ENCODE peak calls at places on chromosome 20, in six cellular contexts. One of them, this sample, is unnamed.

GRCh38 chr20:53646550-53646949 is 52.9 kb upstream of the ZNF217 start:
- DNase-seq in fibroblast of villous mesenchyme: no peak
- DNase-seq in Calu3: no peak
- DNase-seq in cardiac fibroblast: no peak
- DNase-seq in astrocyte of the spinal cord: no peak
- DNase-seq in fibroblast of pulmonary artery: no peak
- DNase-seq in this sample: no peak

GRCh38 chr20:53138454-53139291 is 166.5 kb downstream of the TSHZ2 start:
- DNase-seq in fibroblast of villous mesenchyme: no peak
- DNase-seq in Calu3: no peak
- DNase-seq in cardiac fibroblast: no peak
- DNase-seq in astrocyte of the spinal cord: no peak
- DNase-seq in fibroblast of pulmonary artery: no peak
- DNase-seq in this sample: no peak

GRCh38 chr20:38649275-38649891 is 47.8 kb downstream of the ARHGAP40 start:
- DNase-seq in fibroblast of villous mesenchyme: peak
- DNase-seq in Calu3: peak
- DNase-seq in cardiac fibroblast: peak
- DNase-seq in astrocyte of the spinal cord: no peak
- DNase-seq in fibroblast of pulmonary artery: peak
- DNase-seq in this sample: peak

GRCh38 chr20:48638546-48638945 is 189.3 kb downstream of the PREX1 start:
- DNase-seq in fibroblast of villous mesenchyme: peak
- DNase-seq in Calu3: peak
- DNase-seq in cardiac fibroblast: peak
- DNase-seq in astrocyte of the spinal cord: peak
- DNase-seq in fibroblast of pulmonary artery: peak
- DNase-seq in this sample: peak

GRCh38 chr20:50172347-50173013 is 18.1 kb upstream of the CEBPB start:
- DNase-seq in fibroblast of villous mesenchyme: peak
- DNase-seq in Calu3: peak
- DNase-seq in cardiac fibroblast: peak
- DNase-seq in astrocyte of the spinal cord: peak
- DNase-seq in fibroblast of pulmonary artery: peak
- DNase-seq in this sample: peak

GRCh38 chr20:44019638-44020335 is 105.1 kb downstream of the TOX2 start:
- DNase-seq in fibroblast of villous mesenchyme: peak
- DNase-seq in Calu3: no peak
- DNase-seq in cardiac fibroblast: peak
- DNase-seq in astrocyte of the spinal cord: no peak
- DNase-seq in fibroblast of pulmonary artery: peak
- DNase-seq in this sample: no peak

GRCh38 chr20:4661191-4661590 is 60.5 kb upstream of the PRND start:
- DNase-seq in fibroblast of villous mesenchyme: no peak
- DNase-seq in Calu3: no peak
- DNase-seq in cardiac fibroblast: no peak
- DNase-seq in astrocyte of the spinal cord: no peak
- DNase-seq in fibroblast of pulmonary artery: no peak
- DNase-seq in this sample: no peak

GRCh38 chr20:57388953-57389694 is 2.1 kb upstream of the RBM38 start:
- DNase-seq in fibroblast of villous mesenchyme: peak
- DNase-seq in Calu3: peak
- DNase-seq in cardiac fibroblast: peak
- DNase-seq in astrocyte of the spinal cord: peak
- DNase-seq in fibroblast of pulmonary artery: peak
- DNase-seq in this sample: no peak

GRCh38 chr20:57763235-57763595 is 53.4 kb upstream of the PMEPA1 start:
- DNase-seq in fibroblast of villous mesenchyme: no peak
- DNase-seq in Calu3: no peak
- DNase-seq in cardiac fibroblast: no peak
- DNase-seq in astrocyte of the spinal cord: no peak
- DNase-seq in fibroblast of pulmonary artery: no peak
- DNase-seq in this sample: no peak

GRCh38 chr20:61904456-61904855 is 161.2 kb downstream of the TAF4 start:
- DNase-seq in fibroblast of villous mesenchyme: no peak
- DNase-seq in Calu3: no peak
- DNase-seq in cardiac fibroblast: no peak
- DNase-seq in astrocyte of the spinal cord: no peak
- DNase-seq in fibroblast of pulmonary artery: no peak
- DNase-seq in this sample: no peak

GRCh38 chr20:15061955-15062354 is 724.5 kb upstream of the FLRT3 start:
- DNase-seq in fibroblast of villous mesenchyme: no peak
- DNase-seq in Calu3: no peak
- DNase-seq in cardiac fibroblast: no peak
- DNase-seq in astrocyte of the spinal cord: no peak
- DNase-seq in fibroblast of pulmonary artery: no peak
- DNase-seq in this sample: no peak

GRCh38 chr20:1415667-1416468 is 23.0 kb upstream of the FKBP1A start:
- DNase-seq in fibroblast of villous mesenchyme: peak
- DNase-seq in Calu3: peak
- DNase-seq in cardiac fibroblast: peak
- DNase-seq in astrocyte of the spinal cord: peak
- DNase-seq in fibroblast of pulmonary artery: peak
- DNase-seq in this sample: peak

GRCh38 chr20:43913291-43914025 is 1.2 kb upstream of the TOX2 start:
- DNase-seq in fibroblast of villous mesenchyme: no peak
- DNase-seq in Calu3: no peak
- DNase-seq in cardiac fibroblast: no peak
- DNase-seq in astrocyte of the spinal cord: no peak
- DNase-seq in fibroblast of pulmonary artery: no peak
- DNase-seq in this sample: no peak

GRCh38 chr20:10034717-10035571 is at the start of gene ANKEF1:
- DNase-seq in fibroblast of villous mesenchyme: peak
- DNase-seq in Calu3: peak
- DNase-seq in cardiac fibroblast: peak
- DNase-seq in astrocyte of the spinal cord: peak
- DNase-seq in fibroblast of pulmonary artery: peak
- DNase-seq in this sample: no peak

GRCh38 chr20:34808583-34808982 is 16.9 kb downstream of the NCOA6 start:
- DNase-seq in fibroblast of villous mesenchyme: no peak
- DNase-seq in Calu3: no peak
- DNase-seq in cardiac fibroblast: no peak
- DNase-seq in astrocyte of the spinal cord: no peak
- DNase-seq in fibroblast of pulmonary artery: no peak
- DNase-seq in this sample: no peak

GRCh38 chr20:64228086-64228485 is 27.5 kb upstream of the PCMTD2 start:
- DNase-seq in fibroblast of villous mesenchyme: no peak
- DNase-seq in Calu3: no peak
- DNase-seq in cardiac fibroblast: no peak
- DNase-seq in astrocyte of the spinal cord: no peak
- DNase-seq in fibroblast of pulmonary artery: no peak
- DNase-seq in this sample: no peak

GRCh38 chr20:24160563-24161355 is 172.2 kb upstream of the GGTLC1 start:
- DNase-seq in fibroblast of villous mesenchyme: peak
- DNase-seq in Calu3: peak
- DNase-seq in cardiac fibroblast: peak
- DNase-seq in astrocyte of the spinal cord: peak
- DNase-seq in fibroblast of pulmonary artery: peak
- DNase-seq in this sample: peak

GRCh38 chr20:63177134-63177784 is 38.7 kb downstream of the YTHDF1 start:
- DNase-seq in fibroblast of villous mesenchyme: no peak
- DNase-seq in Calu3: no peak
- DNase-seq in cardiac fibroblast: no peak
- DNase-seq in astrocyte of the spinal cord: no peak
- DNase-seq in fibroblast of pulmonary artery: no peak
- DNase-seq in this sample: no peak

GRCh38 chr20:1108437-1108920 is 9.9 kb upstream of the PSMF1 start:
- DNase-seq in fibroblast of villous mesenchyme: peak
- DNase-seq in Calu3: peak
- DNase-seq in cardiac fibroblast: peak
- DNase-seq in astrocyte of the spinal cord: peak
- DNase-seq in fibroblast of pulmonary artery: peak
- DNase-seq in this sample: peak

GRCh38 chr20:5080384-5080877 is 39.3 kb downstream of the PCNA start:
- DNase-seq in fibroblast of villous mesenchyme: peak
- DNase-seq in Calu3: no peak
- DNase-seq in cardiac fibroblast: peak
- DNase-seq in astrocyte of the spinal cord: no peak
- DNase-seq in fibroblast of pulmonary artery: peak
- DNase-seq in this sample: no peak

GRCh38 chr20:4190792-4191519 is 175.6 kb upstream of the RNF24 start:
- DNase-seq in fibroblast of villous mesenchyme: no peak
- DNase-seq in Calu3: no peak
- DNase-seq in cardiac fibroblast: no peak
- DNase-seq in astrocyte of the spinal cord: no peak
- DNase-seq in fibroblast of pulmonary artery: no peak
- DNase-seq in this sample: no peak

GRCh38 chr20:34689486-34689885 is 12.6 kb upstream of the PIGU start:
- DNase-seq in fibroblast of villous mesenchyme: peak
- DNase-seq in Calu3: no peak
- DNase-seq in cardiac fibroblast: peak
- DNase-seq in astrocyte of the spinal cord: no peak
- DNase-seq in fibroblast of pulmonary artery: peak
- DNase-seq in this sample: peak

GRCh38 chr20:58713801-58714339 is 21.3 kb downstream of the NPEPL1 start:
- DNase-seq in fibroblast of villous mesenchyme: no peak
- DNase-seq in Calu3: no peak
- DNase-seq in cardiac fibroblast: no peak
- DNase-seq in astrocyte of the spinal cord: no peak
- DNase-seq in fibroblast of pulmonary artery: no peak
- DNase-seq in this sample: no peak

DNA sequence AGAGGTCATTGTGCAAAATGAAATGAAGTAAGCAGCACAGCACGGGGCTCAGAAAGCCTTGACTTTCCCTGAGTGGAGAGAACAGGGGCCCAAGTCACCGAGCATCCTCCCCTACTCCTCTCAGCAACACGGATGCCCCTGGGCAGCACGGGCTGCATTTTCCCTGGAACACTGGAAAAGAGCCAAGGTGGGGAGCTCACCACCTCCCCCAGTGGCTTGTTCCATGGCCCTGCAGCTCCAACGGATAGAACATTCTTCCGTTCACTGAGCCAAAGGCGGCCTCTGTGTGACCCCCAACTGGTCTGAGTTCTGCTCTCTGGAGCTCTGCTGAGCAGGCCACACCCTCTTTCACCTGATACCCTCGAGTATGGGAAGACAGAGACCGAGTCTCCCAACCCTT is 20.8 kb upstream of the EMILIN3 start:
- DNase-seq in fibroblast of villous mesenchyme: no peak
- DNase-seq in Calu3: no peak
- DNase-seq in cardiac fibroblast: peak
- DNase-seq in astrocyte of the spinal cord: no peak
- DNase-seq in fibroblast of pulmonary artery: no peak
- DNase-seq in this sample: peak
- TF ChIP-seq CTCF in fibroblast of villous mesenchyme: no peak
- TF ChIP-seq CTCF in Calu3: no peak
- TF ChIP-seq CTCF in cardiac fibroblast: no peak
- TF ChIP-seq CTCF in astrocyte of the spinal cord: peak
- TF ChIP-seq CTCF in fibroblast of pulmonary artery: peak
- TF ChIP-seq CTCF in this sample: peak

GRCh38 chr20:19816386-19816785 is 58.3 kb downstream of the RIN2 start:
- DNase-seq in fibroblast of villous mesenchyme: peak
- DNase-seq in Calu3: no peak
- DNase-seq in cardiac fibroblast: no peak
- DNase-seq in astrocyte of the spinal cord: peak
- DNase-seq in fibroblast of pulmonary artery: no peak
- DNase-seq in this sample: no peak

GRCh38 chr20:19813839-19814238 is 55.8 kb downstream of the RIN2 start:
- DNase-seq in fibroblast of villous mesenchyme: peak
- DNase-seq in Calu3: no peak
- DNase-seq in cardiac fibroblast: peak
- DNase-seq in astrocyte of the spinal cord: no peak
- DNase-seq in fibroblast of pulmonary artery: peak
- DNase-seq in this sample: no peak

GRCh38 chr20:19814241-19814640 is 56.2 kb downstream of the RIN2 start:
- DNase-seq in fibroblast of villous mesenchyme: peak
- DNase-seq in Calu3: no peak
- DNase-seq in cardiac fibroblast: no peak
- DNase-seq in astrocyte of the spinal cord: no peak
- DNase-seq in fibroblast of pulmonary artery: no peak
- DNase-seq in this sample: no peak

GRCh38 chr20:19817017-19817416 is 59.0 kb downstream of the RIN2 start:
- DNase-seq in fibroblast of villous mesenchyme: peak
- DNase-seq in Calu3: no peak
- DNase-seq in cardiac fibroblast: peak
- DNase-seq in astrocyte of the spinal cord: peak
- DNase-seq in fibroblast of pulmonary artery: peak
- DNase-seq in this sample: peak

DNA sequence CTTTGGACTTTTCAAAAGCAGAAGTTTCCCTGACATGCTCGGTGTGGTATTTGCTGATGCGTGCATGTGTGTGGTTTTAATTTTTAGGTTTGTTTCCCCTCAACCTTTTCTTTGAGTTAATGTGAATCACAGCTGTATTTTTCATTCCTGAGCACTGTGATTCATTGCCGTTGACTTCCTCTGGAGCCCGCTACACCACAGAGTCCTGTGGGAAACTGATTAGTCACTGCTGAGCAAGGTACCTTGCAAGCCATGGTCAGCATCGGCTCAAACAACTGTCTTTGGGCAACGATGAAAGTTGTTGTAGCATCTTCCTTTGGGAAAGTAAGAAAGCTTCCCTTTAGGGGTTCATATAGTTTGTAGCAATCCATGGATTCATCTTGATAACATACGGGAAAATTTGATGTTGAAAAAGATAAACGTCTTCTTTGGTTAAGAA is 57.5 kb downstream of the RIN2 start:
- DNase-seq in fibroblast of villous mesenchyme: peak
- DNase-seq in Calu3: peak
- DNase-seq in cardiac fibroblast: peak
- DNase-seq in astrocyte of the spinal cord: peak
- DNase-seq in fibroblast of pulmonary artery: peak
- DNase-seq in this sample: peak
- TF ChIP-seq CTCF in fibroblast of villous mesenchyme: no peak
- TF ChIP-seq CTCF in Calu3: no peak
- TF ChIP-seq CTCF in cardiac fibroblast: no peak
- TF ChIP-seq CTCF in astrocyte of the spinal cord: no peak
- TF ChIP-seq CTCF in fibroblast of pulmonary artery: peak
- TF ChIP-seq CTCF in this sample: no peak

GRCh38 chr20:37131486-37131885 is 35.7 kb upstream of the RBL1 start:
- DNase-seq in fibroblast of villous mesenchyme: no peak
- DNase-seq in Calu3: no peak
- DNase-seq in cardiac fibroblast: no peak
- DNase-seq in astrocyte of the spinal cord: no peak
- DNase-seq in fibroblast of pulmonary artery: no peak
- DNase-seq in this sample: no peak
- TF ChIP-seq CTCF in fibroblast of villous mesenchyme: no peak
- TF ChIP-seq CTCF in Calu3: no peak
- TF ChIP-seq CTCF in cardiac fibroblast: no peak
- TF ChIP-seq CTCF in astrocyte of the spinal cord: no peak
- TF ChIP-seq CTCF in fibroblast of pulmonary artery: no peak
- TF ChIP-seq CTCF in this sample: no peak

DNA sequence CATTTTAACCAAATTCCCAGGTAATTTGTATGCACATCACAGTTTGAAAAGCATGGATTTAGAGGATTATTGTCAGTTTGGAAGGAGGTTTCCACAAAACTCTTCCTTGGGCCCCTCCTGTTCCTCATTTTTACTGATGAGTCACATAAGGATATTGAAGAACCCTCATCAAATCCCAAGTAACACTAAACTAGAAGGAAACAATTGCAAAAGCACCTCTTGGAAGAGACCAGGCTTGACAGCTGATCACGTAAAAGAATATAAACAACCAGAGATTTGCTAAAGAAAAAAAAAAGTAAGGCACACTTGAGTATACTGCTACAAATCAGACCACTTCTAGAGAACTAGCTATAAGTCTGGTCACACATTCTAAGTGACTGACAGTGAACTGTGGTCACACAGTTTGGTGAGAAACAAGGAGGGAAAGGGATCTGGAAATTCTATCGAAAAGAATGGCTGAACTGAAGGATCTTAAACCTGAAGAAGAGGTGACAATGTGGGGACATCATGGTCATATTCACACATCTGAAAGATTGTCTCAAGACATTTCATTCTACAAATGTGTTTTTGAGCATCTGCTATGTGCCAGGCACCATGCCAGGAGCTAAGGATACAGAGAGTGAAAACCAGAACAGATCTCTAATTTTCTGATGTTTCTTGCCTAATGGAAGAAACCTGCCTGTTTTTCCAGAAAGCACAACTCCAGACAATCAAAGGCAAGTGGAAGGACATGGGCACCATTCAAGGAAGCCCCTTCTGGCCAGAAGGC is 24.1 kb downstream of the ZHX3 start:
- DNase-seq in fibroblast of villous mesenchyme: peak
- DNase-seq in Calu3: no peak
- DNase-seq in cardiac fibroblast: peak
- DNase-seq in astrocyte of the spinal cord: no peak
- DNase-seq in fibroblast of pulmonary artery: peak
- DNase-seq in this sample: no peak
- TF ChIP-seq CTCF in fibroblast of villous mesenchyme: no peak
- TF ChIP-seq CTCF in Calu3: no peak
- TF ChIP-seq CTCF in cardiac fibroblast: no peak
- TF ChIP-seq CTCF in astrocyte of the spinal cord: no peak
- TF ChIP-seq CTCF in fibroblast of pulmonary artery: no peak
- TF ChIP-seq CTCF in this sample: no peak

This sample was measured in brain microvascular endothelial cell.